ENCODE peak calls at places on chromosomes 13 and 19, in seven cellular contexts. F is iPS-NIHi11, Y is NCI-H748 treated with DMSO at 0.1 percent for 48 hours, G is AG04450, J is WERI-Rb-1, C is cardiac fibroblast, U is AG04449. P is an unnamed sample.

GRCh38 chr13:65410791-65411190 is 1819.3 kb downstream of the PCDH9 start:
- DNase-seq in F (no peak), Y (no peak), G (no peak), J (no peak), C (no peak), U (no peak), P (no peak)

GRCh38 chr13:104310861-104311260 is 1244.6 kb upstream of the SLC10A2 start:
- DNase-seq in F (no peak), Y (no peak), G (no peak), J (no peak), C (no peak), U (no peak), P (no peak)

GRCh38 chr13:26019881-26020535 is 31.8 kb downstream of the SHISA2 start:
- DNase-seq in F (no peak), Y (no peak), G (peak), J (no peak), C (peak), U (peak), P (no peak)

GRCh38 chr19:7670150-7670784 is 1.4 kb downstream of the RETN start:
- DNase-seq in F (peak), Y (no peak), G (no peak), J (no peak), C (no peak), U (no peak), P (no peak)

GRCh38 chr13:51152713-51153112 is 41.6 kb upstream of the C13orf42 start:
- DNase-seq in F (no peak), Y (no peak), G (no peak), J (peak), C (no peak), U (no peak), P (no peak)

GRCh38 chr19:39599116-39599515 is 3.2 kb upstream of the LGALS13 start:
- DNase-seq in F (peak), Y (no peak), G (no peak), J (no peak), C (peak), U (no peak), P (no peak)

GRCh38 chr13:22357132-22357531 is 686.3 kb downstream of the FGF9 start:
- DNase-seq in F (no peak), Y (no peak), G (no peak), J (no peak), C (peak), U (no peak), P (no peak)

GRCh38 chr13:84917252-84917878 is 881.9 kb downstream of the SLITRK6 start:
- DNase-seq in F (no peak), Y (peak), G (no peak), J (no peak), C (peak), U (no peak), P (no peak)

GRCh38 chr13:113762075-113762474 is 3.0 kb downstream of the TMEM255B start:
- DNase-seq in F (no peak), Y (no peak), G (no peak), J (no peak), C (no peak), U (no peak), P (no peak)

P was measured in B cell.